ENCODE peak calls at places on chromosomes 12 and 14, in five cellular contexts. F, K, G, C and W are unnamed samples.

GRCh38 chr12:13223176-13223806 is 26.8 kb downstream of the EMP1 start:
- DNase-seq in F (peak; percentile 68), G (no peak), K (no peak), C (no peak), W (no peak)

GRCh38 chr12:47034661-47035060 is 44.8 kb upstream of the PCED1B start:
- DNase-seq in G (no peak), C (no peak), F (no peak), K (no peak), W (no peak)

GRCh38 chr14:67665886-67666285 is 8.5 kb downstream of the VTI1B start:
- DNase-seq in C (no peak), G (no peak), K (no peak), F (peak; percentile 35), W (no peak)

GRCh38 chr12:91021076-91021475 is 16.3 kb upstream of the EPYC start:
- DNase-seq in K (no peak), G (no peak), F (no peak), C (no peak), W (no peak)

GRCh38 chr12:1804545-1805332 is 15.6 kb upstream of the LRTM2 start:
- DNase-seq in C (peak; percentile 70), F (peak; percentile 89), K (peak; percentile 99), G (peak; percentile 80), W (no peak)

GRCh38 chr12:65830305-65830704 is 6.0 kb downstream of the HMGA2 start:
- DNase-seq in K (no peak), C (no peak), F (no peak), G (no peak), W (no peak)

GRCh38 chr12:57940915-57941164 is 527 bp upstream of the ATP23 start:
- DNase-seq in C (no peak), F (no peak), G (no peak), K (no peak), W (no peak)

GRCh38 chr14:100762089-100762515 is 35.4 kb downstream of the DLK1 start:
- DNase-seq in G (no peak), F (peak; percentile 36), C (no peak), K (no peak), W (no peak)

GRCh38 chr12:44015333-44015941 is 179.6 kb downstream of the TMEM117 start:
- DNase-seq in C (no peak), K (peak; percentile 28), G (peak; percentile 76), F (peak; percentile 6), W (peak; percentile 20)

GRCh38 chr12:22797686-22798085 is 172.7 kb downstream of the ETNK1 start:
- DNase-seq in K (no peak), G (no peak), F (no peak), C (no peak), W (no peak)

GRCh38 chr12:57247041-57247440 is 3.9 kb downstream of the STAC3 start:
- DNase-seq in C (no peak), G (no peak), K (peak; percentile 86), F (no peak), W (no peak)

GRCh38 chr12:119082496-119082895 is 96.2 kb upstream of the HSPB8 start:
- DNase-seq in K (no peak), G (peak; percentile 37), C (no peak), F (no peak), W (no peak)

GRCh38 chr14:37034410-37035285 is 137.8 kb downstream of the SLC25A21 start:
- DNase-seq in C (no peak), F (no peak), G (no peak), K (no peak), W (no peak)

GRCh38 chr14:94376108-94376975 is 12.1 kb downstream of the SERPINA1 start:
- DNase-seq in G (no peak), C (no peak), F (no peak), K (no peak), W (no peak)

GRCh38 chr12:109685574-109686447 is 27.8 kb upstream of the FAM222A start:
- DNase-seq in C (no peak), G (no peak), K (no peak), F (no peak), W (no peak)

GRCh38 chr12:53844989-53845836 is 93.4 kb upstream of the HOXC13 start:
- DNase-seq in G (no peak), K (no peak), F (no peak), C (no peak), W (no peak)

GRCh38 chr12:54479421-54479820 is 6.0 kb upstream of the GTSF1 start:
- DNase-seq in G (no peak), K (no peak), C (no peak), F (peak; percentile 28), W (peak; percentile 27)

GRCh38 chr12:131608740-131609665 is 101.9 kb upstream of the SFSWAP start:
- DNase-seq in C (peak; percentile 25), K (peak; percentile 62), G (peak; percentile 32), F (peak; percentile 53), W (peak; percentile 4)

GRCh38 chr12:109827566-109828550 is 5.3 kb downstream of the TRPV4 start:
- DNase-seq in C (no peak), G (no peak), F (no peak), K (no peak), W (no peak)

GRCh38 chr12:23049180-23049579 is 424.2 kb downstream of the ETNK1 start:
- DNase-seq in G (no peak), F (no peak), C (no peak), K (no peak), W (no peak)

GRCh38 chr12:81722004-81722403 is 37.1 kb downstream of the PPFIA2 start:
- DNase-seq in F (peak; percentile 27), K (no peak), C (no peak), G (no peak), W (peak; percentile 5)

GRCh38 chr14:59632381-59632780 is 55.8 kb upstream of the CCDC175 start:
- DNase-seq in K (no peak), G (peak; percentile 46), C (no peak), F (peak; percentile 13), W (no peak)

GRCh38 chr12:124837249-124837897 is 26.3 kb downstream of the SCARB1 start:
- DNase-seq in C (no peak), G (no peak), K (no peak), F (no peak), W (no peak)

GRCh38 chr12:108194585-108194984 is 65.5 kb downstream of the WSCD2 start:
- DNase-seq in C (no peak), K (no peak), G (no peak), F (no peak), W (no peak)

GRCh38 chr14:51544901-51545300 is 106.8 kb upstream of the FRMD6 start:
- DNase-seq in F (no peak), G (no peak), C (no peak), K (no peak), W (no peak)

GRCh38 chr12:10362828-10363664 is 26.8 kb downstream of the KLRK1 start:
- DNase-seq in F (no peak), C (no peak), K (no peak), G (no peak), W (no peak)

GRCh38 chr12:12954361-12954760 is 2.4 kb upstream of the GPRC5D start:
- DNase-seq in F (no peak), C (no peak), G (no peak), K (no peak), W (peak; percentile 18)

GRCh38 chr12:71312767-71313375 is 126.7 kb upstream of the LGR5 start:
- DNase-seq in C (no peak), G (no peak), K (peak; percentile 6), F (no peak), W (no peak)

GRCh38 chr14:76958020-76958965 is 70.2 kb downstream of the IRF2BPL start:
- DNase-seq in G (no peak), C (no peak), F (no peak), K (no peak), W (no peak)

GRCh38 chr12:109539508-109539907 is 33.8 kb downstream of the MMAB start:
- DNase-seq in K (no peak), G (no peak), C (no peak), F (peak; percentile 40), W (no peak)

GRCh38 chr14:55864890-55865655 is 253.1 kb upstream of the PELI2 start:
- DNase-seq in F (no peak), C (no peak), G (no peak), K (peak; percentile 43), W (no peak)

GRCh38 chr12:95674631-95675030 is 115.9 kb downstream of the NTN4 start:
- DNase-seq in K (no peak), G (peak; percentile 96), C (no peak), F (peak; percentile 16), W (no peak)

GRCh38 chr14:23930742-23931141 is 22.8 kb upstream of the DHRS4 start:
- DNase-seq in C (no peak), G (no peak), K (no peak), F (peak; percentile 4), W (no peak)

GRCh38 chr14:64950889-64951288 is 8.3 kb upstream of the GPX2 start:
- DNase-seq in F (no peak), K (no peak), C (no peak), G (no peak), W (no peak)

GRCh38 chr12:115137812-115138521 is 454.0 kb upstream of the TBX3 start:
- DNase-seq in C (no peak), F (no peak), K (no peak), G (no peak), W (no peak)

GRCh38 chr14:100372357-100373048 is 49.4 kb downstream of the SLC25A47 start:
- DNase-seq in C (no peak), F (no peak), K (no peak), G (no peak), W (no peak)

GRCh38 chr12:72098622-72099021 is 160.0 kb downstream of the TPH2 start:
- DNase-seq in G (no peak), K (no peak), F (no peak), C (no peak), W (no peak)

GRCh38 chr14:50688875-50689274 is 20.8 kb upstream of the SAV1 start:
- DNase-seq in F (no peak), G (no peak), K (no peak), C (no peak), W (no peak)

GRCh38 chr14:81235096-81235495 is 14.3 kb upstream of the GTF2A1 start:
- DNase-seq in K (no peak), G (no peak), C (no peak), F (no peak), W (no peak)

GRCh38 chr14:61841145-61841544 is 78.9 kb downstream of the SNAPC1 start:
- DNase-seq in G (no peak), C (no peak), F (peak; percentile 30), K (no peak), W (no peak)